ENCODE peak calls at places on chromosomes 16 and 17, in four cellular contexts. J is AG04449, T is IMR-90, G is epithelial cell of esophagus. Y is an unnamed sample.

GRCh38 chr17:74843352-74843627 is 16.4 kb downstream of the GRIN2C start:
- DNase-seq in J (no peak), T (no peak), G (no peak), Y (no peak)

GRCh38 chr16:2467301-2468141 is 3.6 kb upstream of the NTN3 start:
- DNase-seq in J (no peak), T (peak), G (peak), Y (peak)

GRCh38 chr17:16075949-16076348 is 76.3 kb downstream of the TTC19 start:
- DNase-seq in J (no peak), T (no peak), G (no peak), Y (no peak)

GRCh38 chr17:41672153-41672552 is 16.5 kb upstream of the EIF1 start:
- DNase-seq in J (no peak), T (no peak), G (no peak), Y (no peak)

GRCh38 chr16:47664653-47665325 is 203.7 kb downstream of the PHKB start:
- DNase-seq in J (no peak), T (peak), G (no peak), Y (no peak)

GRCh38 chr16:17447273-17447672 is 23.5 kb downstream of the XYLT1 start:
- DNase-seq in J (no peak), T (no peak), G (no peak), Y (no peak)

GRCh38 chr17:8791910-8792270 is 7.3 kb downstream of the MFSD6L start:
- DNase-seq in J (peak), T (peak), G (peak), Y (peak)

GRCh38 chr17:45346255-45347015 is 29.6 kb upstream of the MAP3K14 start:
- DNase-seq in J (no peak), T (peak), G (no peak), Y (peak)

GRCh38 chr17:70187383-70187782 is 18.1 kb downstream of the KCNJ2 start:
- DNase-seq in J (no peak), T (peak), G (peak), Y (no peak)

GRCh38 chr16:81224836-81225235 is 13.7 kb upstream of the BCO1 start:
- DNase-seq in J (no peak), T (no peak), G (no peak), Y (no peak)

GRCh38 chr17:59362811-59363205 is 31.4 kb downstream of the YPEL2 start:
- DNase-seq in J (no peak), T (no peak), G (no peak), Y (no peak)

GRCh38 chr17:71436479-71436878 is 684.3 kb upstream of the SOX9 start:
- DNase-seq in J (no peak), T (no peak), G (peak), Y (no peak)

GRCh38 chr16:17026600-17027242 is 444.0 kb downstream of the XYLT1 start:
- DNase-seq in J (no peak), T (no peak), G (no peak), Y (no peak)

GRCh38 chr17:21358682-21359482 is 17.3 kb upstream of the KCNJ12 start:
- DNase-seq in J (no peak), T (no peak), G (peak), Y (no peak)

GRCh38 chr17:81048827-81049371 is 13.9 kb downstream of the BAIAP2 start:
- DNase-seq in J (no peak), T (no peak), G (no peak), Y (no peak)

GRCh38 chr16:752008-752315 is 8.6 kb upstream of the MSLN start:
- DNase-seq in J (no peak), T (no peak), G (no peak), Y (no peak)

GRCh38 chr17:64180089-64180488 is 50.1 kb upstream of the ERN1 start:
- DNase-seq in J (no peak), T (peak), G (no peak), Y (no peak)

GRCh38 chr17:74430706-74431567 is 951 bp upstream of the GPRC5C start:
- DNase-seq in J (no peak), T (peak), G (peak), Y (peak)

GRCh38 chr16:69438465-69438864 is 14.0 kb downstream of the CYB5B start:
- DNase-seq in J (no peak), T (no peak), G (no peak), Y (no peak)

GRCh38 chr16:89827383-89828198 is 684 bp upstream of the SPIRE2 start:
- DNase-seq in J (no peak), T (peak), G (peak), Y (peak)

GRCh38 chr17:79844869-79845600 is 5.8 kb upstream of the CBX4 start:
- DNase-seq in J (no peak), T (no peak), G (peak), Y (no peak)

GRCh38 chr17:57197672-57198071 is 58.7 kb upstream of the MSI2 start:
- DNase-seq in J (no peak), T (no peak), G (no peak), Y (no peak)

GRCh38 chr16:11254913-11255736 is 879 bp downstream of the SOCS1 start:
- DNase-seq in J (no peak), T (peak), G (peak), Y (no peak)

GRCh38 chr17:17748604-17749003 is 67.3 kb downstream of the RAI1 start:
- DNase-seq in J (no peak), T (no peak), G (no peak), Y (no peak)

GRCh38 chr16:84082835-84083569 is 33.7 kb downstream of the MBTPS1 start:
- DNase-seq in J (no peak), T (no peak), G (no peak), Y (no peak)

GRCh38 chr16:28213396-28213795 is 1.6 kb upstream of the XPO6 start:
- DNase-seq in J (no peak), T (no peak), G (no peak), Y (no peak)

GRCh38 chr17:68592004-68592403 is 9.2 kb downstream of the FAM20A start:
- DNase-seq in J (no peak), T (no peak), G (no peak), Y (no peak)
- H3K4me3 ChIP-seq in J (no peak), T (no peak), G (no peak), Y (no peak)

DNA sequence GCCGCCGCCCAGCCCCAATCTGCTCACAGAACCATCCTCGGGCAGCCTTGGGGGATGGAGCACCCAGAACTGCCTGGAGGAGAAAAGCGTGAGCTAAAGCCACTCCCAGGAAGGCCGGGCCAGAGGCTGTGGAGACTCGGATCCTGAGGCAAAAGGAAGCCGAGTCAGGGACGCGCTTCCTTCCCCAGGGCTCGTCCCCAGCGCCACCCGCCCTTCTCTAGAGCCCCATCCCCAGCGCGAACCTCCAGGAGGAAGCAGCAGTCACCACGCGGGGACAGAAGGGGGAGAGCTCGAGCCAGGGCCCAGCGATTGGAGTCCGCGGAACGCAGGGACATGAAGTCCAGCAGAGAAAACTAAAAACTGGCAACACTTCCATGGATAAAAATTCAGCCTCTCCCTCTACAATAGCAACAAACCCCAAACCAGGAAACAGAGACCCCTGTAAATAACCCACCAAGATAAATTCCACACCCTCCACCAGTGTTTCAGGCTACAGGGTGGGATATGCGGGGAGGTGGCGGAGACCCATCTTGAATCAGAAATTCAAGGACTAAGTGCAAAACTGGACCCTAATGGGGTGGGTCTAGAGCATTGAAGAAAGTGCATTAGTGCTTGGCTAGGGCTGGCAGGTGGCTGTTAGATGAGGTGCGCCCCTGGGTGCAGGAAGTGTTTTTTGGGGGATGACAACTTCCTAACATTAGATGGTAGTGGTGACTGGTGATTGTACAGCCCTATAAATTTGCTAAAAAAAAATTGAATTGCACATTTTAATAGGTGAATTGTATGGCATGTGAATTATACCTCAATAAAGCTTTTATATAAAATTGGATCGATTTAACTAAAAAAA is 116.1 kb upstream of the METRNL start:
- DNase-seq in J (no peak), T (peak), G (peak), Y (peak)
- TF ChIP-seq CTCF in J (peak), T (peak), G (peak), Y (peak)

DNA sequence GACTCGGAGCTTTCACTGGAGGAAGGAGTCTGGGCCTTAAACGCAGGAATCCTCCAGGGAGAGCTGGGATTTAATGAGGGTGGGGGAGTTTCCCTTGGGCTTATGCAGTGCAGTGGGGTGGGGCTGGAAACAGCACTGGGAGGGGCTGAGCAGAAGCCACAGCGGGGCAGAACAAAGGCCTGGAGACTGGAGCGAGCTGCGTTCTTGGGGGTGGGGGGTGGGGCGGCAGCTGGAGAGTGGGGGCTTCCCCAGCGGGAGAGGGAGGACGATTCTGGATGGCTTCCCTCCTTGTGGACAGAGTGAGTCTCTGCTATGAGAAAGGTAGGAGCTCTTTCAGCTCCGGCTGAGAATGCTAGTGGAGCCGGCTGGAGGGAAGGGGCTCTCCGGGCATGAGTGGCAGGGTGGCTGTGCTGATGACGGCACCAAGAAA is 406.0 kb downstream of the SEC14L1 start:
- DNase-seq in J (no peak), T (no peak), G (no peak), Y (no peak)
- H3K4me3 ChIP-seq in J (no peak), T (no peak), G (no peak), Y (no peak)

GRCh38 chr16:86073103-86073625 is 174.2 kb downstream of the IRF8 start:
- DNase-seq in J (no peak), T (no peak), G (no peak), Y (no peak)
- TF ChIP-seq CTCF in J (no peak), T (no peak), G (no peak), Y (no peak)

GRCh38 chr17:36930501-36930900 is 6.8 kb upstream of the LHX1 start:
- DNase-seq in J (no peak), T (no peak), G (no peak), Y (no peak)

GRCh38 chr17:36932383-36933173 is 4.7 kb upstream of the LHX1 start:
- DNase-seq in J (no peak), T (no peak), G (no peak), Y (no peak)

GRCh38 chr17:36931096-36931696 is 6.1 kb upstream of the LHX1 start:
- DNase-seq in J (no peak), T (no peak), G (no peak), Y (no peak)

GRCh38 chr17:36933174-36934143 is 3.8 kb upstream of the LHX1 start:
- DNase-seq in J (no peak), T (no peak), G (no peak), Y (no peak)

DNA sequence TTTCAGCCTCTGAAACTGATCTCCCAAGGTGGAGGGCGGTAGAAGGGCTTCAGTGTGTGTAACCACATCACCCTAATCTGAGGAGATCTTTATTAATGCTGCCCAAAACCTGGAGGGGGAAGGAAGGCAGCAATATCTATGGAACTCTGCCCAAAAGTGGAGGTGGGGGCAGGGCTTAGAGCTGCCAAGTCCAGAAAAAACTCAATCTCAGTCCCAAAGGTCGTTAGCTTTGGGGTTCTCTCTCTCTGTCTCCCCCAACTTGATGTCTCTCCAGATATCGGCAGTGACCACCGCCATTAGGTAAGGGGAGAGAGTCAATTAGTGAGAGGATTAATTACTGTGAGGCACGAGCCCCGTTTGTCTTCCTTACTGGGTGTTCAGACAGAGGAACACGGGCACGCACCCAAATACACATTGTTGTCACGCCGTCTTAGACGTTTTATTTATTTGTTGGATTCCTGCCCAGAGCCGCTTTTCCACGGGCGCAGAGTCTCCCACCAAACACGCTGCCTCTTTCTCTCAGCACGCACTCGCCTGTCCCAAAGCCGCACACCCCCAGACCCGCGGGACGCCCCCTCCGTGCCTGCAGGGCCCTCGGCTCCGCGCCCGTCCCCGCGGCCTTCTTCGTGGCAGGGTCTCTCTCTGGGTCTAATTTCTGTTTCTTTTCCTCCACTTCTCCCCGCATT is 5.4 kb upstream of the LHX1 start:
- DNase-seq in J (no peak), T (no peak), G (no peak), Y (no peak)
- H3K4me3 ChIP-seq in J (no peak), T (no peak), G (no peak), Y (no peak)

GRCh38 chr17:37609170-37610040 is at the start of gene SYNRG:
- DNase-seq in J (peak), T (peak), G (peak), Y (peak)
- TF ChIP-seq CTCF in J (peak), T (peak), G (peak), Y (peak)

Y was measured in astrocyte of the cerebellum.